ENCODE peak calls at places on chromosomes 7 and 10, in five cellular contexts. One of them, this sample, is unnamed.

GRCh38 chr10:120386196-120386595 is 70.8 kb upstream of the PLPP4 start:
- DNase-seq in HTR-8/SVneo: no peak
- DNase-seq in A549: no peak
- DNase-seq in CD8-positive, alpha-beta memory T cell: no peak
- DNase-seq in iris pigment epithelial cell: no peak
- DNase-seq in this sample: no peak

GRCh38 chr7:128876127-128876526 is 13.5 kb downstream of the ATP6V1F start:
- DNase-seq in A549: no peak
- DNase-seq in CD8-positive, alpha-beta memory T cell: no peak
- DNase-seq in HTR-8/SVneo: no peak
- DNase-seq in iris pigment epithelial cell: no peak
- DNase-seq in this sample: no peak

GRCh38 chr7:30994206-30995100 is 30.7 kb downstream of the GHRHR start:
- DNase-seq in A549: no peak
- DNase-seq in iris pigment epithelial cell: no peak
- DNase-seq in HTR-8/SVneo: no peak
- DNase-seq in CD8-positive, alpha-beta memory T cell: no peak
- DNase-seq in this sample: no peak

GRCh38 chr10:51867956-51868355 is 168.6 kb upstream of the CSTF2T start:
- DNase-seq in iris pigment epithelial cell: peak
- DNase-seq in HTR-8/SVneo: no peak
- DNase-seq in A549: no peak
- DNase-seq in CD8-positive, alpha-beta memory T cell: no peak
- DNase-seq in this sample: no peak

GRCh38 chr7:157044151-157044687 is 33.8 kb upstream of the MNX1 start:
- DNase-seq in CD8-positive, alpha-beta memory T cell: no peak
- DNase-seq in iris pigment epithelial cell: no peak
- DNase-seq in A549: no peak
- DNase-seq in HTR-8/SVneo: no peak
- DNase-seq in this sample: no peak

GRCh38 chr10:31099664-31100063 is 68.0 kb upstream of the ZNF438 start:
- DNase-seq in HTR-8/SVneo: no peak
- DNase-seq in CD8-positive, alpha-beta memory T cell: no peak
- DNase-seq in A549: peak
- DNase-seq in iris pigment epithelial cell: peak
- DNase-seq in this sample: no peak

GRCh38 chr7:92851732-92852131 is 15.4 kb upstream of the CDK6 start:
- DNase-seq in iris pigment epithelial cell: no peak
- DNase-seq in CD8-positive, alpha-beta memory T cell: no peak
- DNase-seq in HTR-8/SVneo: no peak
- DNase-seq in A549: no peak
- DNase-seq in this sample: no peak

GRCh38 chr7:49773082-49773938 is at the start of gene VWC2:
- DNase-seq in iris pigment epithelial cell: no peak
- DNase-seq in CD8-positive, alpha-beta memory T cell: no peak
- DNase-seq in HTR-8/SVneo: no peak
- DNase-seq in A549: no peak
- DNase-seq in this sample: no peak

GRCh38 chr10:44245601-44245938 is 139.3 kb downstream of the CXCL12 start:
- DNase-seq in HTR-8/SVneo: no peak
- DNase-seq in iris pigment epithelial cell: peak
- DNase-seq in A549: no peak
- DNase-seq in CD8-positive, alpha-beta memory T cell: no peak
- DNase-seq in this sample: no peak

GRCh38 chr7:138549082-138549481 is 89.0 kb downstream of the TRIM24 start:
- DNase-seq in HTR-8/SVneo: no peak
- DNase-seq in CD8-positive, alpha-beta memory T cell: no peak
- DNase-seq in iris pigment epithelial cell: no peak
- DNase-seq in A549: no peak
- DNase-seq in this sample: no peak

GRCh38 chr7:111239437-111239836 is 148.5 kb downstream of the LRRN3 start:
- DNase-seq in iris pigment epithelial cell: no peak
- DNase-seq in A549: no peak
- DNase-seq in CD8-positive, alpha-beta memory T cell: no peak
- DNase-seq in HTR-8/SVneo: no peak
- DNase-seq in this sample: no peak

GRCh38 chr7:158192184-158192835 is 395.3 kb downstream of the PTPRN2 start:
- DNase-seq in CD8-positive, alpha-beta memory T cell: no peak
- DNase-seq in HTR-8/SVneo: no peak
- DNase-seq in iris pigment epithelial cell: no peak
- DNase-seq in A549: no peak
- DNase-seq in this sample: no peak

GRCh38 chr10:125209591-125210373 is 49.4 kb upstream of the CTBP2 start:
- DNase-seq in A549: no peak
- DNase-seq in HTR-8/SVneo: no peak
- DNase-seq in CD8-positive, alpha-beta memory T cell: no peak
- DNase-seq in iris pigment epithelial cell: peak
- DNase-seq in this sample: no peak

GRCh38 chr10:98374176-98374969 is 40.6 kb downstream of the PYROXD2 start:
- DNase-seq in HTR-8/SVneo: peak
- DNase-seq in A549: no peak
- DNase-seq in CD8-positive, alpha-beta memory T cell: no peak
- DNase-seq in iris pigment epithelial cell: peak
- DNase-seq in this sample: no peak

GRCh38 chr10:10128387-10128786 is 889.3 kb upstream of the CELF2 start:
- DNase-seq in A549: no peak
- DNase-seq in CD8-positive, alpha-beta memory T cell: no peak
- DNase-seq in HTR-8/SVneo: no peak
- DNase-seq in iris pigment epithelial cell: peak
- DNase-seq in this sample: no peak

GRCh38 chr10:110496553-110497437 is 912 bp upstream of the DUSP5 start:
- DNase-seq in CD8-positive, alpha-beta memory T cell: peak
- DNase-seq in HTR-8/SVneo: no peak
- DNase-seq in A549: no peak
- DNase-seq in iris pigment epithelial cell: no peak
- DNase-seq in this sample: no peak

GRCh38 chr7:129855234-129855673 is 97.5 kb downstream of the UBE2H start:
- DNase-seq in iris pigment epithelial cell: peak
- DNase-seq in HTR-8/SVneo: no peak
- DNase-seq in CD8-positive, alpha-beta memory T cell: no peak
- DNase-seq in A549: no peak
- DNase-seq in this sample: no peak

GRCh38 chr7:93594250-93594649 is 19.7 kb upstream of the CALCR start:
- DNase-seq in A549: no peak
- DNase-seq in HTR-8/SVneo: no peak
- DNase-seq in iris pigment epithelial cell: no peak
- DNase-seq in CD8-positive, alpha-beta memory T cell: no peak
- DNase-seq in this sample: no peak

GRCh38 chr7:130383187-130383980 is 3.1 kb downstream of the CPA1 start:
- DNase-seq in CD8-positive, alpha-beta memory T cell: no peak
- DNase-seq in A549: no peak
- DNase-seq in iris pigment epithelial cell: no peak
- DNase-seq in HTR-8/SVneo: no peak
- DNase-seq in this sample: no peak

GRCh38 chr10:87752571-87752970 is 65.5 kb downstream of the ATAD1 start:
- DNase-seq in CD8-positive, alpha-beta memory T cell: no peak
- DNase-seq in iris pigment epithelial cell: peak
- DNase-seq in HTR-8/SVneo: peak
- DNase-seq in A549: no peak
- DNase-seq in this sample: no peak

GRCh38 chr10:109823196-109823595 is 100.1 kb downstream of the XPNPEP1 start:
- DNase-seq in A549: no peak
- DNase-seq in iris pigment epithelial cell: no peak
- DNase-seq in HTR-8/SVneo: no peak
- DNase-seq in CD8-positive, alpha-beta memory T cell: no peak
- DNase-seq in this sample: no peak

GRCh38 chr7:108415821-108416536 is 40.3 kb downstream of the NRCAM start:
- DNase-seq in iris pigment epithelial cell: peak
- DNase-seq in A549: peak
- DNase-seq in HTR-8/SVneo: no peak
- DNase-seq in CD8-positive, alpha-beta memory T cell: peak
- DNase-seq in this sample: peak

GRCh38 chr7:34365011-34365410 is 293.0 kb upstream of the NPSR1 start:
- DNase-seq in iris pigment epithelial cell: no peak
- DNase-seq in CD8-positive, alpha-beta memory T cell: no peak
- DNase-seq in HTR-8/SVneo: no peak
- DNase-seq in A549: no peak
- DNase-seq in this sample: no peak

GRCh38 chr7:155809332-155809946 is 2.8 kb downstream of the SHH start:
- DNase-seq in A549: no peak
- DNase-seq in iris pigment epithelial cell: no peak
- DNase-seq in HTR-8/SVneo: no peak
- DNase-seq in CD8-positive, alpha-beta memory T cell: no peak
- DNase-seq in this sample: no peak

GRCh38 chr10:113980408-113981087 is 63.1 kb upstream of the ADRB1 start:
- DNase-seq in A549: no peak
- DNase-seq in iris pigment epithelial cell: no peak
- DNase-seq in CD8-positive, alpha-beta memory T cell: no peak
- DNase-seq in HTR-8/SVneo: no peak
- DNase-seq in this sample: no peak

GRCh38 chr7:114405427-114405826 is 9.2 kb upstream of the FOXP2 start:
- DNase-seq in iris pigment epithelial cell: peak
- DNase-seq in HTR-8/SVneo: no peak
- DNase-seq in A549: peak
- DNase-seq in CD8-positive, alpha-beta memory T cell: no peak
- DNase-seq in this sample: no peak

GRCh38 chr7:55133630-55134392 is 115.0 kb downstream of the EGFR start:
- DNase-seq in CD8-positive, alpha-beta memory T cell: no peak
- DNase-seq in HTR-8/SVneo: peak
- DNase-seq in A549: peak
- DNase-seq in iris pigment epithelial cell: peak
- DNase-seq in this sample: no peak

GRCh38 chr7:107661865-107662379 is 1.3 kb downstream of the SLC26A4 start:
- DNase-seq in iris pigment epithelial cell: no peak
- DNase-seq in A549: peak
- DNase-seq in HTR-8/SVneo: no peak
- DNase-seq in CD8-positive, alpha-beta memory T cell: no peak
- DNase-seq in this sample: no peak

GRCh38 chr10:73414230-73414981 is 548 bp upstream of the ANXA7 start:
- DNase-seq in CD8-positive, alpha-beta memory T cell: peak
- DNase-seq in A549: no peak
- DNase-seq in iris pigment epithelial cell: peak
- DNase-seq in HTR-8/SVneo: no peak
- DNase-seq in this sample: no peak

GRCh38 chr10:51077507-51077906 is 3.2 kb downstream of the PRKG1 start:
- DNase-seq in CD8-positive, alpha-beta memory T cell: no peak
- DNase-seq in HTR-8/SVneo: no peak
- DNase-seq in iris pigment epithelial cell: no peak
- DNase-seq in A549: no peak
- DNase-seq in this sample: no peak

GRCh38 chr7:50637725-50638643 is 72.8 kb upstream of the DDC start:
- DNase-seq in HTR-8/SVneo: no peak
- DNase-seq in CD8-positive, alpha-beta memory T cell: no peak
- DNase-seq in A549: no peak
- DNase-seq in iris pigment epithelial cell: peak
- DNase-seq in this sample: no peak

GRCh38 chr10:132430231-132430743 is 33.3 kb downstream of the PWWP2B start:
- DNase-seq in A549: no peak
- DNase-seq in HTR-8/SVneo: no peak
- DNase-seq in iris pigment epithelial cell: no peak
- DNase-seq in CD8-positive, alpha-beta memory T cell: no peak
- DNase-seq in this sample: no peak

GRCh38 chr7:141053626-141054025 is 20.2 kb upstream of the TMEM178B start:
- DNase-seq in iris pigment epithelial cell: no peak
- DNase-seq in CD8-positive, alpha-beta memory T cell: peak
- DNase-seq in A549: no peak
- DNase-seq in HTR-8/SVneo: no peak
- DNase-seq in this sample: peak

GRCh38 chr10:101010329-101010728 is 10.7 kb downstream of the LZTS2 start:
- DNase-seq in HTR-8/SVneo: no peak
- DNase-seq in CD8-positive, alpha-beta memory T cell: no peak
- DNase-seq in A549: no peak
- DNase-seq in iris pigment epithelial cell: no peak
- DNase-seq in this sample: no peak

GRCh38 chr7:79176859-79177477 is 276.5 kb downstream of the MAGI2 start:
- DNase-seq in iris pigment epithelial cell: peak
- DNase-seq in A549: peak
- DNase-seq in HTR-8/SVneo: peak
- DNase-seq in CD8-positive, alpha-beta memory T cell: no peak
- DNase-seq in this sample: no peak

GRCh38 chr7:64621656-64622055 is 44.3 kb upstream of the ZNF107 start:
- DNase-seq in A549: no peak
- DNase-seq in HTR-8/SVneo: no peak
- DNase-seq in CD8-positive, alpha-beta memory T cell: no peak
- DNase-seq in iris pigment epithelial cell: no peak
- DNase-seq in this sample: no peak

GRCh38 chr7:130270947-130271790 is 4.5 kb downstream of the CPA2 start:
- DNase-seq in A549: no peak
- DNase-seq in HTR-8/SVneo: no peak
- DNase-seq in iris pigment epithelial cell: no peak
- DNase-seq in CD8-positive, alpha-beta memory T cell: no peak
- DNase-seq in this sample: no peak

This sample was measured in NCI-H2107.